ENCODE peak calls at places on chromosomes 11 and 22, in five cellular contexts. I, B, R, A and H are unnamed samples.

GRCh38 chr11:1226226-1226961 is 3.5 kb downstream of the MUC5B start:
- DNase-seq in R (no peak), A (no peak), I (no peak), B (no peak), H (no peak)

GRCh38 chr11:27012254-27012921 is 18.5 kb downstream of the FIBIN start:
- DNase-seq in A (no peak), R (no peak), B (no peak), I (no peak), H (no peak)

GRCh38 chr11:113247231-113247630 is 67.2 kb upstream of the TTC12 start:
- DNase-seq in R (no peak), A (no peak), I (no peak), B (no peak), H (no peak)

GRCh38 chr11:44633641-44634040 is 68.2 kb downstream of the CD82 start:
- DNase-seq in R (no peak), I (no peak), A (no peak), B (no peak), H (no peak)

GRCh38 chr11:121297872-121298271 is 5.3 kb downstream of the SC5D start:
- DNase-seq in A (no peak), R (no peak), B (no peak), I (no peak), H (no peak)

GRCh38 chr11:8219257-8220021 is 44.2 kb downstream of the LMO1 start:
- DNase-seq in B (peak), I (no peak), R (no peak), A (peak), H (no peak)

GRCh38 chr11:65741185-65741584 is 20.6 kb upstream of the RNASEH2C start:
- DNase-seq in R (no peak), B (no peak), I (no peak), A (no peak), H (no peak)

GRCh38 chr11:106482920-106483761 is 405.7 kb downstream of the AASDHPPT start:
- DNase-seq in R (no peak), I (no peak), A (no peak), B (peak), H (no peak)

GRCh38 chr22:42343136-42343484 is 72.7 kb upstream of the TCF20 start:
- DNase-seq in I (peak), B (no peak), A (no peak), R (no peak), H (no peak)

GRCh38 chr11:64384039-64384737 is 25.2 kb downstream of the RPS6KA4 start:
- DNase-seq in R (no peak), I (no peak), A (no peak), B (no peak), H (no peak)

GRCh38 chr11:33936745-33937612 is 45.1 kb upstream of the LMO2 start:
- DNase-seq in I (no peak), R (no peak), A (no peak), B (no peak), H (no peak)

GRCh38 chr22:19995611-19996339 is 20.8 kb downstream of the ARVCF start:
- DNase-seq in A (no peak), B (no peak), R (no peak), I (no peak), H (no peak)

GRCh38 chr11:8832571-8833260 is 78.3 kb upstream of the AKIP1 start:
- DNase-seq in R (no peak), I (no peak), B (peak), A (no peak), H (peak)

GRCh38 chr11:72041364-72042058 is 38.8 kb downstream of the NUMA1 start:
- DNase-seq in B (no peak), A (no peak), I (peak), R (peak), H (peak)

GRCh38 chr22:30336752-30337460 is 10.2 kb upstream of the TBC1D10A start:
- DNase-seq in R (no peak), B (no peak), I (no peak), A (no peak), H (no peak)

GRCh38 chr11:48055292-48056132 is 75.2 kb downstream of the PTPRJ start:
- DNase-seq in A (no peak), B (peak), I (peak), R (peak), H (no peak)

GRCh38 chr11:35214792-35215193 is 75.8 kb downstream of the CD44 start:
- DNase-seq in B (peak), R (no peak), I (no peak), A (peak), H (peak)

GRCh38 chr11:80782135-80782885 is 1341.5 kb upstream of the TENM4 start:
- DNase-seq in A (no peak), R (no peak), I (no peak), B (no peak), H (no peak)

GRCh38 chr11:130480166-130480565 is 31.7 kb downstream of the ADAMTS15 start:
- DNase-seq in A (no peak), B (no peak), R (no peak), I (no peak), H (peak)

GRCh38 chr11:8810331-8811301 is 100.4 kb upstream of the AKIP1 start:
- DNase-seq in I (no peak), A (no peak), B (no peak), R (no peak), H (no peak)

GRCh38 chr11:17572359-17572690 is 25.3 kb downstream of the OTOG start:
- DNase-seq in B (no peak), A (no peak), I (no peak), R (no peak), H (no peak)

GRCh38 chr22:38239101-38239761 is 33.6 kb downstream of the TMEM184B start:
- DNase-seq in R (no peak), A (no peak), B (peak), I (no peak), H (peak)

GRCh38 chr11:67415501-67416304 is at the start of gene CARNS1:
- DNase-seq in A (no peak), B (no peak), R (no peak), I (no peak), H (no peak)

GRCh38 chr11:102010776-102011500 is 36.3 kb upstream of the CFAP300 start:
- DNase-seq in A (peak), R (no peak), I (no peak), B (peak), H (peak)

GRCh38 chr11:3123761-3124733 is 41.1 kb downstream of the OSBPL5 start:
- DNase-seq in I (no peak), A (no peak), R (no peak), B (peak), H (peak)

GRCh38 chr11:130583866-130584265 is 135.4 kb downstream of the ADAMTS15 start:
- DNase-seq in R (no peak), B (no peak), A (no peak), I (no peak), H (no peak)

GRCh38 chr11:70826541-70826943 is 425.8 kb downstream of the SHANK2 start:
- DNase-seq in I (no peak), R (no peak), B (no peak), A (no peak), H (no peak)
- H3K4me3 ChIP-seq in I (no peak), R (no peak), B (no peak), A (no peak), H (no peak)

GRCh38 chr11:69982675-69983570 is 95.2 kb upstream of the ANO1 start:
- DNase-seq in A (no peak), R (no peak), I (no peak), B (no peak), H (no peak)

GRCh38 chr11:69984457-69985261 is 93.5 kb upstream of the ANO1 start:
- DNase-seq in I (no peak), B (no peak), R (no peak), A (no peak), H (no peak)

GRCh38 chr11:69983571-69983877 is 94.6 kb upstream of the ANO1 start:
- DNase-seq in A (no peak), B (no peak), I (no peak), R (no peak), H (no peak)

GRCh38 chr11:69985331-69985653 is 92.8 kb upstream of the ANO1 start:
- DNase-seq in R (no peak), B (no peak), I (no peak), A (no peak), H (no peak)

DNA sequence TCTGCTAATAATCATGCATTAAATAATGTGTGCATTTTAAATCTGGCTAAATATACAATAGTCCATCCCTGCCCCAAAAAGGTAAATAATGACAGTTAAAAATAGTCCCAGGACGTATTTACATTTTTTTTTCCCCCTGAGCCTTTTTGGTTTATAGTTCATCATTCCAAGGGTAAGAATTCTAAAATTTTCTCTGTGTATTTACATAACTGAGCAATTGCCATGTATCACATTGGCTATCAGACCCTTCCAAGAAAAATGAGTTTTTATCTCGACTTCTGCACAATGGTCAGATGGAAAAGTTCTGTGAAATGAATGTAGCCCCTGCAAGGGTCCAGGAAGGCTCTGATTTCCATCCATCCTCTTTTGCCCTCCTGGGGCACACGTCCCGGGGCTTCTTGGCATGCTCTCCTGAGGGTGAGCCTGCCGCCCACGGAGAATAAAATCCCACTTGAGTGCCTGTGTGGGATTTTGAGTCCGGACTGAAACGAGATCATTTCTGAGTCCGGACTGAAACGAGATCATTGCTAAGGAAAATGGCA is 94.1 kb upstream of the ANO1 start:
- DNase-seq in A (no peak), I (no peak), R (no peak), B (no peak), H (no peak)
- H3K4me3 ChIP-seq in A (no peak), I (no peak), R (no peak), B (no peak), H (no peak)

GRCh38 chr11:96567667-96568066 is 177.9 kb downstream of the JRKL start:
- DNase-seq in A (no peak), B (no peak), I (no peak), R (no peak), H (no peak)

GRCh38 chr11:96567193-96567592 is 177.4 kb downstream of the JRKL start:
- DNase-seq in I (no peak), A (no peak), R (peak), B (no peak), H (no peak)
- H3K4me3 ChIP-seq in I (no peak), A (no peak), R (no peak), B (no peak), H (no peak)

GRCh38 chr11:76321340-76321739 is 59.6 kb downstream of the THAP12 start:
- DNase-seq in R (no peak), A (no peak), B (no peak), I (no peak), H (no peak)

GRCh38 chr11:76320929-76321328 is 60.0 kb downstream of the THAP12 start:
- DNase-seq in B (no peak), A (no peak), R (no peak), I (no peak), H (no peak)

GRCh38 chr11:76323804-76324203 is 57.1 kb downstream of the THAP12 start:
- DNase-seq in I (no peak), A (no peak), B (no peak), R (no peak), H (no peak)

GRCh38 chr11:76322593-76323341 is 58.2 kb downstream of the THAP12 start:
- DNase-seq in R (no peak), A (no peak), I (no peak), B (no peak), H (no peak)

DNA sequence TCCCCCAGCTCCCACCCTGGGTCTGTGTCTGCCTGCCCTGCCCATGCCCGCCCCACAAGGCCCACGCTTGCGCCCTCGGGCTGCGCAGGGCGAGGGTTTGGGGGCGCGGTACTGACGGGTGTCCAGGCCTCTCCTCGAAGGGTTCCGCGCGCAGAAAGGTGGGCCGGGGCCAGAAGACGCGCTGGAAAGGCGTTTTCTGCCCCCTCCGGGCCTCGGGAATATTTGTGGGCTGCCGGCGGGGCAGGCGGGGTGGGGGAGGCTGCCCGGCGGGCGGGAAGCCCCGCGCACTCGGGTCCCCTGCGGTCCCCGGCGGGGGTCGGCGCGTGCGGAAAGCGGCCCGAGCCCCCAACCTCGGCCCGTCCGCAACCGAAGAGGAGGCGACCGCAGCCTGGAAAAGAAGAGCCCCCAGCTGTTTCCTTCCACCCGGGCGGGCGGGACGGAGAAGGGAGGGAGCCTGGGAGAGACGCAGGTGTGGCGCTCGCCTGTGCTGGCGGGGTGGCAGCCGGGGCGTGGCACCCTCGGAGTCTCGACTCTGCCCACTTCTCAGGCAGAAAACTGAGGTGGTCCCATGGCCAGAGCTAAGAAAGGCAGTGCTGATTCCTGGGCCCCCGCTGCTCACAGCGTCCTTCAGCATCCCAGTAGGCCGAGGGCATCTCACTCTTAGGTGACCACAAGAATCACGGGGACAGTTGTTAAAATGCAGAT is 59.0 kb downstream of the THAP12 start:
- DNase-seq in I (no peak), B (no peak), A (no peak), R (no peak), H (no peak)
- H3K4me3 ChIP-seq in I (no peak), B (no peak), A (peak), R (no peak), H (no peak)

DNA sequence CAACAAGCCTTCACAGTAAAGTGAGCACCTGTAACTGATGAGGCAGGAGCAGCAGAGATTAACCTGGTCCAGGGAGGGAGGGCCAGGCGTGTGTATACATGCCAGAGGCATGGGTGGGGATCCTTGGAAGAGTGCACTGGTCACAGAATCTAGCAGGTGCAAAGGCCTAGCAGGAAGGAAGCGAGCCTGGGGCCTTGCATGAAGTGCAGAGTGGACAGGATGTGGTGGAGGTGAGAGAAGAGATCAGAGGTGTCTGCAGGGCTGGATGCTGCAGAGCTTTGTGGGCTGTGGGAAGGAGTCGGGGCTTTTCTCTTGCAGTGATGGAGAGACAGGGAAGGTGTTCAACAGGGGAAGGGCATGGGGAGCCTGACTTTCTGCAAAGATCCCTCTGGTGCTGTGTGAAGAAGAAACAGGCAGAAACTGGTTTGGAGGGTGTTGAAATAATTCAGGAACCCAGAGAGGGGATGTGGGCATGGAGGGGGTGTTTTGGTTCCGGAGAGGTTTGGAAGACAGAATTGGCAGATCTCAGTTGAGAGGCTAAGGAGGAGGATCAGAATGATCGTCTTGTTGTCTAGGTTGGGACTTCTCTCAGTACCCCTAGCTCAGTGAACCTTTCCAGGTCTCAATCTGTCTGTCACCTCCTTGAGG is 2.6 kb upstream of the TPST2 start:
- DNase-seq in B (no peak), R (peak), I (peak), A (no peak), H (no peak)
- H3K4me3 ChIP-seq in B (no peak), R (no peak), I (peak), A (no peak), H (no peak)

DNA sequence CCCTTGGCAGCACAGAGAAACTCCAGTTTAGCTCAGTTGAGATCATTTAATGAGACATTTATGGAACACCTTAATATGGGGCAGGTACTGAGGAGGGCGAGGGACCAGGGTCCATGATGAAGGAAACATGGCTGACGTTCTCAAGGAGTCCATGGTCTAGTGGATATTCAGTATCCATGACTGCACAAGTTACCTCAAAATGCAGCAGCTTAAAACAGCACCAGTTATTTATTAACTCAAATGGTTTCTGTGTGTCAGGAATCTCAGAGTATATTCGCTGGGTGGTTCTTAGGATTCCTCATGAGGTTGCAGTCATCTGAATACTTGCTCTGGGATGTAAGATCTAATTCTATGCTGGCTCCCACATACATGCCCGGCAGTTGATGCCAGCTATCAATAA is 346.8 kb downstream of the LARGE1 start:
- DNase-seq in R (no peak), A (no peak), I (no peak), B (no peak), H (no peak)
- H3K4me3 ChIP-seq in R (no peak), A (no peak), I (no peak), B (no peak), H (no peak)

DNA sequence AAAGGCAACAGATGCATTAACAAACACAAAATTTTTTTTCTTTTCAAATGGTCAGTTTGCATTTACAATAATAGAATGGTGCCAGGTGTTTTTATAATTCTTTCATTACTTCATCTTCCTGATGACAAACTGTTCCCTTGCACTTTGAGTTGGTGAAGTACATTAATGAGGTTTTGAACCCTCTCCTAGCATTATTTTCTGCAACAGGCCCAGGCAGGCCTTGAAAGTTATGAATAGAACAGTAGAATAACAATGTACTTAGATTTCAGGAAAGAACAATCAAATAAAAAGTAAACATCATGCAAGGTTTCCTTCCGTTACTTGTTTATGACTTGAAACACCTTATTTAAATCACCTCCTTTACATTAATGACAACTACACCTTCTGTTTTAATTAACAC is 9.6 kb downstream of the BTG4 start:
- DNase-seq in B (no peak), R (no peak), A (no peak), I (no peak), H (no peak)
- H3K4me3 ChIP-seq in B (no peak), R (no peak), A (no peak), I (no peak), H (no peak)